ENCODE peak calls at places on chromosomes 11 and 22, in five cellular contexts. P is mesothelial cell of epicardium, L is psoas muscle, A is epithelial cell of esophagus, K is neural crest cell. D is an unnamed sample.

GRCh38 chr11:103798029-103798428 is 238.4 kb upstream of the DDI1 start:
- DNase-seq in P (no peak), L (no peak), A (no peak), K (no peak), D (no peak)

GRCh38 chr11:100759106-100759505 is 72.0 kb downstream of the ARHGAP42 start:
- DNase-seq in P (no peak), L (no peak), A (no peak), K (no peak), D (no peak)

GRCh38 chr11:32794439-32794838 is at the start of gene CCDC73:
- DNase-seq in P (no peak), L (no peak), A (no peak), K (no peak), D (no peak)

GRCh38 chr11:9384535-9385287 is at the start of gene IPO7:
- DNase-seq in P (peak), L (peak), A (peak), K (peak), D (peak)

GRCh38 chr22:47228767-47229166 is 466.3 kb downstream of the TBC1D22A start:
- DNase-seq in P (no peak), L (no peak), A (no peak), K (no peak), D (no peak)

GRCh38 chr11:120441592-120441991 is 70.0 kb upstream of the GRIK4 start:
- DNase-seq in P (no peak), L (no peak), A (no peak), K (no peak), D (no peak)

GRCh38 chr11:123173040-123173855 is 21.8 kb downstream of the CLMP start:
- DNase-seq in P (no peak), L (no peak), A (peak), K (no peak), D (no peak)

GRCh38 chr11:124661553-124661952 is 12.0 kb downstream of the SIAE start:
- DNase-seq in P (no peak), L (no peak), A (no peak), K (no peak), D (no peak)

GRCh38 chr11:10041803-10042202 is 252.2 kb downstream of the SBF2 start:
- DNase-seq in P (no peak), L (no peak), A (no peak), K (no peak), D (no peak)

GRCh38 chr11:33582636-33583325 is 117.8 kb downstream of the C11orf91 start:
- DNase-seq in P (no peak), L (no peak), A (no peak), K (no peak), D (no peak)

GRCh38 chr11:86274999-86275398 is 27.0 kb upstream of the HIKESHI start:
- DNase-seq in P (no peak), L (no peak), A (no peak), K (no peak), D (no peak)

GRCh38 chr22:20882855-20883254 is 24.0 kb downstream of the SNAP29 start:
- DNase-seq in P (no peak), L (no peak), A (no peak), K (no peak), D (no peak)

GRCh38 chr22:43296279-43296902 is 46.8 kb downstream of the SCUBE1 start:
- DNase-seq in P (no peak), L (no peak), A (no peak), K (no peak), D (no peak)

GRCh38 chr11:126664643-126665042 is 309.2 kb downstream of the ST3GAL4 start:
- DNase-seq in P (no peak), L (no peak), A (no peak), K (no peak), D (no peak)

GRCh38 chr11:20363500-20364411 is at the start of gene HTATIP2:
- DNase-seq in P (peak), L (peak), A (peak), K (peak), D (no peak)

GRCh38 chr11:35488117-35488516 is 37.3 kb downstream of the PAMR1 start:
- DNase-seq in P (no peak), L (no peak), A (no peak), K (no peak), D (no peak)

GRCh38 chr11:35486934-35487333 is 38.5 kb downstream of the PAMR1 start:
- DNase-seq in P (no peak), L (no peak), A (no peak), K (no peak), D (no peak)

GRCh38 chr11:35486446-35486845 is 39.0 kb downstream of the PAMR1 start:
- DNase-seq in P (no peak), L (no peak), A (no peak), K (no peak), D (no peak)

GRCh38 chr11:35485656-35486318 is 39.6 kb downstream of the PAMR1 start:
- DNase-seq in P (peak), L (peak), A (peak), K (peak), D (peak)

GRCh38 chr11:35487532-35488078 is 37.8 kb downstream of the PAMR1 start:
- DNase-seq in P (no peak), L (no peak), A (peak), K (peak), D (no peak)
- TF ChIP-seq CTCF in P (peak), L (peak), A (peak), K (peak), D (peak)

GRCh38 chr22:29811377-29811776 is 26.7 kb downstream of the ASCC2 start:
- DNase-seq in P (no peak), L (no peak), A (no peak), K (no peak), D (no peak)

GRCh38 chr22:29813126-29813525 is 24.9 kb downstream of the ASCC2 start:
- DNase-seq in P (no peak), L (no peak), A (no peak), K (no peak), D (no peak)

GRCh38 chr22:29814003-29814402 is 24.1 kb downstream of the ASCC2 start:
- DNase-seq in P (no peak), L (no peak), A (peak), K (no peak), D (no peak)

GRCh38 chr22:29815580-29815979 is 22.5 kb downstream of the ASCC2 start:
- DNase-seq in P (no peak), L (no peak), A (no peak), K (no peak), D (no peak)

DNA sequence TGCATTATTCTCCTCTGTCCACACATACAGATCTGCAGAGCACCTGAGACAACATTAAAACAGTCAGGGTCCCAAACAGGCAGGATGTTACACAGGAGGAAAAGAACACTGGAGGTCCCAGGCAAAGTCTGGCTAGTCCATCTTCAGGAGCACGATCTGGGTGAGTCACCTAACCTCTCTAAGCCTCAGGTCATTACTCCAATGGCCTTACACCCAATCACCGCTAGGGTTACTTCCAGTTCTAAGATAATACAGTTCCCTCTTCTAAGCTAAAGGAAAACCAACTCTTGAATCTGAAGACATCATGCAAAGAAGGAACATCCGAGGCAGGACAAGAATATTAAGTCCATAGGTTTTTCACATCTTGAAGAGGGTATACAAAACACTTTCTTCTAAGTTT is 24.5 kb downstream of the ASCC2 start:
- DNase-seq in P (no peak), L (no peak), A (no peak), K (no peak), D (no peak)
- TF ChIP-seq CTCF in P (no peak), L (no peak), A (no peak), K (peak), D (no peak)

DNA sequence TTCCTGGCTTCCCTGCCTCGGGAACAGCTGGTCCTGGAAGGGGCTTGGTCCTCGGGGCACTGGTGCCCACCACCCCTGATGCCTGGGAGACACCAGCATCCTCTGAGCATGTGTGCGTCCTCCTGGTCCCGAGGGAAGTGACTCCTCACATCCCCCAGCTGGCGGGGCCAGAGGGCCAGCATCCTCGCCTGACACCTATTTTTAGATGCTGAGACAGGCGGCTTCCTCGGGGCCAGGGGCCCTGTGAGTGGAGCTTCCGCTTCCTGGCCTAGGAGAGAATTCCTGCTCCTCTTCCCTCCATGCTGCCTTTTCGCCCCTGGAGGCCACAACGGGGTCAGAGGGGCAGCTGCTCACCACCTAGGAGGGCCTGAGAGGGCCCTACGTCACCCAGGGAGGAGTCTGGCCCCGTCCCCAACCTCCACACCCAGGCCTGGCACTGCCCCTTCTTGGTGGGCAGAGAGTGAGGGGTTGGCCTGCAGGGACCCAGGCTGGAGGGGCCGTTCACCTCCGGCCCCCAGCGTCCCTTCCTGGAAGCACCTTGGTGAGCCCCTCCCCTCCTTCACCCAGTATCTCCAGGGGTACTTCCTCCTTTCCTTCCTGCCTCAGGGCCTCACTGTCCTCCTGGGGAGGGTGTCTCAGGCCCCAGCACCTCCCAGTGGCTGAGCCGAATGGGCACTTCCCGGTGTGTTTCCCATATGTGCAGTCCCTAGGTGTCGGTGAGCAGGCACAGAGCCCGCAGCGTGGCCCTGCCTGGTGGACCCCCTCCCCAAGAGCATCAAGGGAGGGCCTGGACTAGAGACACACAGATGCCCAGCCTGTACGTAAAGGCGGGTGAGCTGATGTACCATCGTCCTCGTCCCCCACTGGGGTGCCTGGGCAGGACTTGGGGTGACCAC is 6.1 kb downstream of the CD81 start:
- DNase-seq in P (no peak), L (peak), A (no peak), K (no peak), D (no peak)
- TF ChIP-seq CTCF in P (no peak), L (no peak), A (no peak), K (no peak), D (no peak)

DNA sequence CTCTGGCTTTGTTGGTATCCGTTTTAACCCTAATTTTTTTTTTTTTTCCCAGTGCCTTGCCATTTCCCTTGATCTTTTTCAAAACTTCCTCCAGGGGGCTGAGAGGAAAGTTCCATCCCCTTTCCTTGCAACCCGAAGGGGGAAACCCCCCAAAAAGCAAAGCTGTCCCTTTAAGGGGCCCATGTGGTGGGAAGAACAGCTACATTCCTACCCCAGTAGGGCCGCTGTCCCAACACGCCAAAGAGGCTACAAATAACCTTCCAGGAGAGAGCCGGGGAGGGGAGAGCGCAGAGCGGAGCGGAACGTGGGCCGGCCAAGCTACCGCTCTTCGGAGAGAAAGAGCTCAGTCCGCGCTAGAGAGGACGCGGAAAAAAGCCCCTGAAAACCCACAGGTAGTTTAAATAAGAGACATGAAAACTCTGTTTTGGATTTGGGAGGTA is 1.7 kb downstream of the LRP4 start:
- DNase-seq in P (no peak), L (peak), A (peak), K (peak), D (no peak)
- TF ChIP-seq CTCF in P (no peak), L (peak), A (no peak), K (peak), D (no peak)

DNA sequence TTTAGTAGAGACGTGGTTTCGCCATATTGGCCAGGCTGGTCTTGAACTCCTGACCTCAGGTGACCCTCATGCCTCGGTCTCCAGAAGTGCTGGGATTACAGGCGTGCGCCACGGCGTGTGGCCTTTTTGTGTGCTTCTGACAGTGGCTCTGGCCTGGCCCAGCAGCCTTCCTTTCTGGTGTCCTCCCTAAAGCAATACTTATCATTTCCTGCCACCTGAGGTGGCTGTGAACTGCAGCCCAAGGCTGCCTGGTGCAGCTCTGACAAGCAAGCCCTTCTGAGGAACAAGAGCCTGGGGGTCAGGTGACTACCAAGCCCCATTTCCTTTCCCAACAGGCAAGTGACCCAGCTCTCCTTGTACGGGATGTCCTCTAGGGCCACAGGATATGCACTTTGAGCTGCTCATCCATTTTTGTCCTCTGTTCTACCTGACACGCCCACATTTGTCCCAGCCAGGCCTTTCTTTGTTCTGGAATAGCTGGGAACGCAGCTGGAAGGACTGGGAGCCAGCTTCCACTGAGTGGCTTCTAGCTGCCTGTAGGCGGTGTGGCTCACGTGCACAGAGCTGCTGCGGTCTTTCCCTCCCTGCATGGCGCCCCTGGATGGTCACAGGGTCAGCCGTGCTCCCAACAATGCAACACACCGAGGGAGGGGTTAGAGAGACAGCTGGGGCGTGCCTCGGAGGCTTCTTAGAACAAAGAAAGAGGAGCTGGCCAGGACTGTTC is 12.3 kb upstream of the BID start:
- DNase-seq in P (no peak), L (peak), A (peak), K (peak), D (no peak)
- TF ChIP-seq CTCF in P (no peak), L (no peak), A (peak), K (no peak), D (no peak)

D was measured in GM12864.